ENCODE peak calls at places on chromosomes 16 and 17, in nine cellular contexts. G, X, K, A, Y, R, P, S and U are unnamed samples. For H3K27me3, the result is how much of the 10 kb centered on the place peaks cover.

GRCh38 chr16:55035956-55036355 is 105.3 kb downstream of the IRX5 start:
- DNase-seq in K (no peak), P (no peak), Y (no peak), R (no peak), G (no peak), X (no peak), S (no peak), A (no peak), U (no peak)

GRCh38 chr17:14752007-14752406 is 451.1 kb downstream of the HS3ST3B1 start:
- DNase-seq in P (no peak), R (no peak), Y (no peak), S (no peak), A (no peak), G (no peak), X (no peak), K (no peak), U (no peak)

GRCh38 chr16:81740163-81740562 is 38.9 kb upstream of the PLCG2 start:
- DNase-seq in X (no peak), G (no peak), A (no peak), R (no peak), P (no peak), Y (no peak), K (no peak), S (no peak), U (no peak)

GRCh38 chr17:17749921-17750320 is 68.7 kb downstream of the RAI1 start:
- DNase-seq in A (no peak), S (no peak), G (peak), P (peak), K (no peak), X (peak), Y (no peak), R (peak), U (peak)

GRCh38 chr16:3115561-3115960 is 3.2 kb downstream of the ZNF205 start:
- DNase-seq in G (no peak), X (no peak), Y (no peak), P (no peak), S (no peak), A (no peak), K (no peak), R (no peak), U (no peak)

GRCh38 chr17:42517516-42517915 is 18.5 kb upstream of the NAGLU start:
- DNase-seq in R (peak), X (peak), S (peak), G (peak), A (peak), K (peak), Y (peak), P (no peak), U (peak)

GRCh38 chr17:48129981-48130380 is 22.4 kb downstream of the SNX11 start:
- DNase-seq in K (no peak), X (no peak), R (peak), S (no peak), P (no peak), Y (no peak), A (no peak), G (no peak), U (no peak)

GRCh38 chr17:50737118-50737698 is 17.8 kb downstream of the LUC7L3 start:
- DNase-seq in A (no peak), S (no peak), R (no peak), G (no peak), Y (no peak), X (no peak), K (no peak), P (no peak), U (no peak)

GRCh38 chr16:11255737-11256656 is at the start of gene SOCS1:
- DNase-seq in R (peak), X (peak), G (peak), Y (peak), A (peak), S (peak), P (no peak), K (no peak), U (peak)

GRCh38 chr16:30895592-30896202 is 717 bp upstream of the CTF1 start:
- DNase-seq in S (no peak), A (no peak), R (no peak), X (no peak), P (no peak), Y (no peak), G (no peak), K (no peak), U (peak)

GRCh38 chr17:65592131-65592965 is 30.9 kb upstream of the AXIN2 start:
- DNase-seq in G (no peak), A (no peak), P (no peak), S (no peak), R (no peak), X (no peak), Y (no peak), K (no peak), U (no peak)

GRCh38 chr17:17781591-17782424 is 55.0 kb downstream of the SREBF1 start:
- DNase-seq in P (no peak), K (no peak), R (peak), G (no peak), Y (no peak), S (peak), A (peak), X (peak), U (no peak)

GRCh38 chr17:81543339-81543675 is 8.8 kb downstream of the FAAP100 start:
- DNase-seq in K (no peak), P (no peak), Y (no peak), G (no peak), X (no peak), A (no peak), R (no peak), S (no peak), U (no peak)

GRCh38 chr17:81212365-81212764 is 10.4 kb downstream of the CEP131 start:
- DNase-seq in G (no peak), S (no peak), P (no peak), X (no peak), R (no peak), A (no peak), Y (no peak), K (no peak), U (no peak)

GRCh38 chr17:82767041-82767754 is 15.3 kb downstream of the TBCD start:
- DNase-seq in Y (no peak), K (no peak), X (peak), A (no peak), R (peak), S (peak), G (no peak), P (no peak), U (no peak)

GRCh38 chr16:22355487-22355908 is 18.9 kb downstream of the CDR2 start:
- DNase-seq in P (no peak), G (no peak), S (no peak), Y (no peak), X (no peak), K (no peak), A (no peak), R (no peak), U (peak)

GRCh38 chr17:71638668-71639067 is 482.2 kb upstream of the SOX9 start:
- DNase-seq in R (no peak), X (no peak), A (no peak), K (no peak), Y (no peak), G (no peak), P (no peak), S (no peak), U (no peak)

GRCh38 chr17:74045608-74046007 is 157.9 kb upstream of the RPL38 start:
- DNase-seq in S (no peak), G (no peak), A (no peak), X (no peak), K (no peak), R (peak), Y (no peak), P (no peak), U (no peak)

GRCh38 chr16:67663151-67663876 is 2.6 kb downstream of the PARD6A start:
- DNase-seq in X (no peak), K (no peak), Y (no peak), R (peak), G (no peak), S (no peak), A (no peak), P (no peak), U (no peak)

GRCh38 chr17:32275060-32276042 is 9.7 kb downstream of the RHBDL3 start:
- DNase-seq in R (no peak), P (no peak), G (no peak), X (no peak), A (no peak), S (peak), Y (no peak), K (no peak), U (no peak)

GRCh38 chr16:78154729-78155461 is 55.4 kb downstream of the WWOX start:
- DNase-seq in P (no peak), G (no peak), Y (no peak), S (no peak), R (no peak), X (no peak), K (no peak), A (no peak), U (no peak)

GRCh38 chr16:15770512-15770911 is 86.3 kb downstream of the MYH11 start:
- DNase-seq in S (no peak), Y (peak), K (no peak), G (no peak), X (no peak), A (no peak), P (no peak), R (no peak), U (no peak)

GRCh38 chr17:81015135-81015534 is 19.8 kb upstream of the BAIAP2 start:
- DNase-seq in Y (no peak), R (no peak), K (no peak), X (no peak), G (no peak), A (no peak), P (no peak), S (no peak), U (no peak)

GRCh38 chr16:11759997-11760396 is 17.3 kb upstream of the TXNDC11 start:
- DNase-seq in A (no peak), K (no peak), Y (no peak), R (no peak), X (no peak), P (no peak), S (no peak), G (no peak), U (no peak)

GRCh38 chr17:4249452-4250029 is 14.2 kb downstream of the ANKFY1 start:
- DNase-seq in P (no peak), K (no peak), G (no peak), X (no peak), S (no peak), Y (no peak), A (no peak), R (peak), U (no peak)

GRCh38 chr16:77896357-77896972 is 108.1 kb downstream of the VAT1L start:
- DNase-seq in S (peak), X (no peak), K (no peak), P (no peak), G (no peak), Y (no peak), R (peak), A (no peak), U (no peak)

GRCh38 chr17:72950236-72950931 is 142.1 kb downstream of the SLC39A11 start:
- DNase-seq in Y (no peak), G (no peak), P (no peak), X (no peak), S (no peak), R (no peak), A (no peak), K (no peak), U (no peak)

GRCh38 chr17:27945333-27945616 is 52.1 kb upstream of the LYRM9 start:
- DNase-seq in P (no peak), A (no peak), X (no peak), K (no peak), G (no peak), S (no peak), Y (no peak), R (no peak), U (no peak)
- H3K27me3 ChIP-seq in P (under half), A (under half), X (under half), K (under half), G (under half), S (under half), Y (under half), R (under half), U (under half)

DNA sequence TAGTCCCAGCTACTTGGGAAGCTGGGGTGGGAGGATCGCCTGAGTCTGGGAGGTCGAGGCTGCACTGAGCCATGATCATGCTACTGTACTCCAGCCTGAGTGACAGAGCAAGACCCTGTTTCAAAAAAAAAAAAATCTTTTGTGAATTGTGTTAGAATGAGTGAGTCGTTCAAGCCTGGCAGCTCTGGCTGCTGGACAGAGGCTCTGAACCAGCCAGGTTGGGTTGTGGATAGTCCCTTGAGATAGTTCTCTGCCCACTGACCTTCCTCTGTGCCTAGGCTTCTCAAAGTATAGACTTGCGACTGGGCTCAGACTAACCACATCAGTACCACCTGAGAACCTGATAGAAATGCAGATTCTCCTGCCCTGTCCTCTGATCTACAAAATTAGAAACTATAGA is 2.2 kb upstream of the KSR1 start:
- DNase-seq in X (no peak), R (no peak), K (no peak), Y (no peak), S (no peak), P (no peak), A (no peak), G (no peak), U (no peak)
- H3K27me3 ChIP-seq in X (under half), R (under half), K (under half), Y (under half), S (under half), P (under half), A (under half), G (under half), U (under half)

GRCh38 chr17:39617446-39618251 is 9.1 kb upstream of the PPP1R1B start:
- DNase-seq in K (no peak), R (peak), X (peak), P (no peak), S (peak), Y (no peak), G (peak), A (no peak), U (peak)

GRCh38 chr17:39618956-39619785 is 7.6 kb upstream of the PPP1R1B start:
- DNase-seq in G (no peak), K (no peak), S (no peak), P (no peak), A (no peak), X (no peak), Y (no peak), R (no peak), U (no peak)

GRCh38 chr17:39615434-39615833 is 7.7 kb upstream of the NEUROD2 start:
- DNase-seq in X (no peak), A (no peak), K (no peak), R (no peak), S (no peak), G (no peak), P (no peak), Y (no peak), U (no peak)

GRCh38 chr17:39618252-39618913 is 8.4 kb upstream of the PPP1R1B start:
- DNase-seq in S (no peak), R (no peak), P (no peak), K (no peak), X (no peak), G (no peak), A (no peak), Y (no peak), U (no peak)

GRCh38 chr17:39617100-39617445 is 9.4 kb upstream of the NEUROD2 start:
- DNase-seq in P (no peak), G (no peak), X (no peak), S (no peak), K (no peak), A (no peak), R (no peak), Y (no peak), U (no peak)
- H3K27me3 ChIP-seq in P (under half), G (under half), X (under half), S (under half), K (under half), A (under half), R (half or more), Y (under half), U (under half)

GRCh38 chr16:49836668-49837067 is 19.2 kb downstream of the ZNF423 start:
- DNase-seq in G (no peak), P (no peak), K (no peak), A (no peak), X (no peak), R (no peak), Y (no peak), S (no peak), U (no peak)
- H3K27me3 ChIP-seq in G (under half), P (under half), K (under half), A (under half), X (under half), R (under half), Y (under half), S (under half), U (under half)

GRCh38 chr16:49269231-49269630 is 12.4 kb downstream of the CBLN1 start:
- DNase-seq in S (no peak), X (no peak), A (no peak), K (no peak), R (no peak), P (no peak), G (no peak), Y (no peak), U (no peak)
- H3K27me3 ChIP-seq in S (under half), X (under half), A (under half), K (under half), R (half or more), P (under half), G (under half), Y (under half), U (under half)

DNA sequence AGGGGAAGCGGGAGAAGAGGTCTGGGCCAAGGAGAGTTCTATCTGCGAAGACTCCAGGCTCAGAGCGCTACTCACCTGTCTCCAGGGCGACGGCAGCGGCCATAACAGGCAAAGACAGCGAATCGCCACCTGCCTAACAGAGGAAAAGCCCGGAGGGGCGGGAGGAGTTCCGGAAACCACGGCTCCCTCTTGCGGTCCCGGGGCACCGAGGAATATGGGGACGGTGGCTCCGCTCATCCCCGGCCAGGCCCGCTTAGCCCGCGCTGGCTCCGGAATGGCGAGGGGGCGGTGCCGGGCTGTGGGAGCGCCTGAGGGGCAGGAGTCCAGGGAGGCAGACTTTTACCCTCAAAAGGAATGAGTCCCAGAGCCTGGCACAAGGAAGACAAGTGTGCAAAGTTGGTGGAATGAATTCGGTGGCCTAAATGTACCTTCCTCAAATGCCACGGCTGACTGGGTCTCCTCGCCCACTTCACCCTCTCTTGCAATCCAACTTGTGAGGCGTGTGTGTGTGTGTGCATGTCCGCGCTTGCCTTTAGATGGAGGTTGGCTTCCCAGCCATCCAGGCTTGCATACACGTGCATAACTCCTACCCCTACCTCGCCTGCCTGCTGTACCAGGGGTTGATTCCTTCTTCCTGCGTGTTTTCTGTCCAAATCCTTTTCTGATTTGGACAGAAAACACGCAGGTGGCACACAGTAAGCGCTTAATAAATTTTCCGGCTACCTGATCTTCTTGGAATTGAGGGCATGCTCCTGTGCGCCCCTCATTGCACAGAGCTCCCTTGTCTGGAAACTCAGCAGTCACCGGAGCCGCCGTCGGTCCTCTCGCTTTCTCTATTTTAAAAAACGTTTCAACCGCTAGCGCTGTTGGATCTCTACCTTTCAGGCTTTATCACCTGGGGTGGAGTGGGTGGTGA is 3.5 kb downstream of the C17orf100 start:
- DNase-seq in Y (no peak), X (peak), R (peak), K (no peak), G (no peak), P (no peak), S (no peak), A (no peak), U (no peak)
- H3K27me3 ChIP-seq in Y (under half), X (under half), R (half or more), K (under half), G (under half), P (under half), S (under half), A (under half), U (under half)

DNA sequence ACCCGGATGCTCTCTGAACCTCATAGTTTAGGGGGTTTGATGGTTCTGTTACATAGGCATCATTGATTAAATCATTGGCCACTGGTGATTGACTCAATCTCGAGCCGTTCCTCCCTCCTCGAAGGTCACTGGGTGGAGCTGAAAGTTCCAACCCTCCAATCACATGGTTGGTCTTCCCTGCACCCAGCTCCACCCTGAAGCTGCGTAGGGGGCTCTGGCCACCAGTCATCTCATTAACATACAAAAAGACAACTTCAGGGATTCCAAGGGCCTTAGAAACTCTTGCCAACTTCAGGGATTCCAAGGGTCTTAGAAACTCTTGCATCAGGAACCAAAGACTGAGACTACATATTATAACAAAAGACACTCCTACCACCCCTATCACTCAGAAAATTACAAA is 306.5 kb upstream of the TNRC6C start:
- DNase-seq in S (no peak), A (no peak), G (no peak), Y (no peak), P (no peak), R (no peak), K (no peak), X (no peak), U (no peak)
- H3K27me3 ChIP-seq in S (under half), A (under half), G (under half), Y (under half), P (under half), R (under half), K (under half), X (under half), U (under half)

GRCh38 chr16:27446721-27447120 is 44.7 kb downstream of the IL21R start:
- DNase-seq in P (no peak), R (no peak), Y (no peak), S (no peak), G (peak), K (no peak), X (no peak), A (no peak), U (peak)

GRCh38 chr16:27450836-27451341 is 48.9 kb downstream of the IL21R start:
- DNase-seq in S (no peak), G (peak), P (no peak), R (no peak), A (no peak), K (no peak), X (no peak), Y (no peak), U (no peak)

GRCh38 chr16:27445502-27446175 is 43.7 kb downstream of the IL21R start:
- DNase-seq in A (no peak), P (no peak), S (no peak), Y (no peak), G (no peak), R (no peak), X (no peak), K (no peak), U (no peak)

GRCh38 chr16:27449434-27450188 is 47.6 kb downstream of the IL21R start:
- DNase-seq in P (no peak), S (no peak), A (no peak), Y (no peak), K (no peak), R (no peak), G (peak), X (peak), U (peak)

GRCh38 chr16:27448531-27449433 is 46.8 kb downstream of the IL21R start:
- DNase-seq in Y (no peak), R (no peak), P (no peak), S (no peak), A (no peak), K (no peak), G (no peak), X (no peak), U (no peak)
- H3K27me3 ChIP-seq in Y (under half), R (under half), P (under half), S (under half), A (under half), K (under half), G (under half), X (under half), U (under half)

GRCh38 chr17:29045026-29045425 is 2.1 kb downstream of the PIPOX start:
- DNase-seq in Y (no peak), S (no peak), P (no peak), K (no peak), R (no peak), G (no peak), X (no peak), A (no peak), U (no peak)
- H3K27me3 ChIP-seq in Y (under half), S (under half), P (under half), K (under half), R (under half), G (under half), X (under half), A (under half), U (under half)